ENCODE peak calls at places on chromosomes 11 and 22, in six cellular contexts. W is activated CD4-positive, alpha-beta T cell treated with anti-CD3 and anti-CD28 coated beads, Interleukin-2, amount 50 U/mL, for 4 hours; P is neural progenitor cell; Y is right atrium auricular region; V is transverse colon; R is skeletal muscle cell. O is an unnamed sample.

GRCh38 chr11:112961146-112961668 is at the start of gene NCAM1:
- DNase-seq in Y (peak), V (peak), R (peak), W (no peak), P (peak), O (no peak)

GRCh38 chr11:75374646-75375045 is 23.2 kb upstream of the ARRB1 start:
- DNase-seq in V (no peak), W (no peak), Y (no peak), R (no peak), P (no peak), O (no peak)

GRCh38 chr11:19955660-19956059 is 204.6 kb downstream of the DBX1 start:
- DNase-seq in W (no peak), P (no peak), Y (no peak), R (no peak), V (no peak), O (peak)

GRCh38 chr22:22925146-22925794 is 37.7 kb downstream of the IGLL5 start:
- DNase-seq in R (no peak), P (no peak), W (no peak), V (no peak), Y (no peak), O (no peak)

GRCh38 chr11:71301858-71302533 is 49.6 kb upstream of the SHANK2 start:
- DNase-seq in Y (peak), P (no peak), W (no peak), R (no peak), V (no peak), O (no peak)

GRCh38 chr11:30984442-30984816 is 385.1 kb downstream of the DCDC1 start:
- DNase-seq in V (no peak), Y (no peak), P (no peak), W (no peak), R (peak), O (no peak)

GRCh38 chr22:26466196-26466595 is 17.4 kb downstream of the HPS4 start:
- DNase-seq in Y (no peak), R (no peak), P (no peak), W (no peak), V (no peak), O (no peak)

GRCh38 chr11:93484716-93485115 is 58.5 kb downstream of the SMCO4 start:
- DNase-seq in P (no peak), V (no peak), Y (no peak), W (no peak), R (peak), O (no peak)

GRCh38 chr11:102139081-102139498 is 28.8 kb downstream of the YAP1 start:
- DNase-seq in R (peak), V (no peak), W (no peak), P (no peak), Y (no peak), O (no peak)

GRCh38 chr11:11979487-11980117 is 28.8 kb downstream of the DKK3 start:
- DNase-seq in Y (peak), V (no peak), W (no peak), R (peak), P (no peak), O (no peak)

GRCh38 chr11:117821431-117821830 is 3.1 kb downstream of the FXYD2 start:
- DNase-seq in W (no peak), Y (no peak), P (no peak), V (no peak), R (no peak), O (no peak)

GRCh38 chr11:61254403-61255025 is 13.5 kb downstream of the PGA5 start:
- DNase-seq in V (peak), W (peak), Y (peak), R (no peak), P (peak), O (peak)

GRCh38 chr11:86888978-86889341 is 66.2 kb downstream of the FZD4 start:
- DNase-seq in W (no peak), Y (no peak), V (no peak), P (no peak), R (no peak), O (no peak)

GRCh38 chr22:49203091-49203862 is 624.4 kb downstream of the BRD1 start:
- DNase-seq in R (no peak), P (no peak), V (no peak), W (no peak), Y (peak), O (no peak)

GRCh38 chr11:115616941-115617340 is 112.7 kb upstream of the CADM1 start:
- DNase-seq in R (peak), V (no peak), W (no peak), P (no peak), Y (no peak), O (no peak)

GRCh38 chr22:25919452-25919851 is 177.5 kb downstream of the MYO18B start:
- DNase-seq in V (no peak), R (no peak), Y (no peak), P (no peak), W (no peak), O (no peak)

GRCh38 chr11:79963886-79964660 is 523.2 kb upstream of the TENM4 start:
- DNase-seq in Y (no peak), V (no peak), R (no peak), P (peak), W (no peak), O (no peak)

GRCh38 chr11:2086239-2087040 is 52.7 kb downstream of the IGF2 start:
- DNase-seq in W (no peak), P (no peak), V (no peak), R (no peak), Y (peak), O (no peak)

GRCh38 chr11:103673773-103674172 is 362.7 kb upstream of the DDI1 start:
- DNase-seq in Y (no peak), W (no peak), V (no peak), R (no peak), P (no peak), O (peak)

GRCh38 chr11:83662494-83662893 is 376.3 kb upstream of the CCDC90B start:
- DNase-seq in Y (no peak), V (no peak), P (no peak), R (no peak), W (no peak), O (no peak)

GRCh38 chr11:77262803-77263202 is 38.7 kb downstream of the GDPD4 start:
- DNase-seq in W (no peak), R (no peak), Y (no peak), P (no peak), V (no peak), O (no peak)

GRCh38 chr22:28864878-28865596 is 18.3 kb upstream of the ZNRF3 start:
- DNase-seq in P (no peak), V (no peak), R (no peak), Y (no peak), W (no peak), O (no peak)

GRCh38 chr11:1010551-1011319 is 25.8 kb downstream of the MUC6 start:
- DNase-seq in R (no peak), P (no peak), V (no peak), Y (no peak), W (no peak), O (no peak)

GRCh38 chr22:40819741-40820140 is 595 bp upstream of the SLC25A17 start:
- DNase-seq in Y (no peak), W (no peak), V (no peak), R (no peak), P (peak), O (peak)

GRCh38 chr11:131671320-131671719 is 300.9 kb downstream of the NTM start:
- DNase-seq in Y (no peak), W (no peak), R (no peak), P (no peak), V (no peak), O (no peak)

GRCh38 chr11:69259072-69259471 is 34.9 kb upstream of the MYEOV start:
- DNase-seq in P (no peak), R (no peak), V (no peak), W (no peak), Y (no peak), O (no peak)

GRCh38 chr22:50698546-50698945 is 25.9 kb downstream of the SHANK3 start:
- DNase-seq in P (no peak), Y (no peak), V (no peak), R (no peak), W (no peak), O (no peak)

GRCh38 chr11:73321342-73322110 is 13.4 kb downstream of the ARHGEF17 start:
- DNase-seq in P (no peak), W (no peak), V (no peak), Y (no peak), R (no peak), O (no peak)

GRCh38 chr22:37427711-37428635 is 694 bp upstream of the ELFN2 start:
- DNase-seq in W (no peak), R (no peak), Y (no peak), P (peak), V (no peak), O (no peak)

GRCh38 chr22:49013707-49014106 is 814.0 kb downstream of the BRD1 start:
- DNase-seq in V (no peak), W (no peak), R (no peak), Y (no peak), P (no peak), O (no peak)